ENCODE peak calls at places on chromosomes 1 and 21, in four cellular contexts. One of them, this sample, is unnamed.

GRCh38 chr1:35573198-35573775 is at the start of gene TFAP2E:
- DNase-seq in cardiac muscle cell: peak; percentile 54
- DNase-seq in suprapubic skin: peak; percentile 65
- DNase-seq in CD8-positive, alpha-beta T cell: no peak
- DNase-seq in this sample: no peak

GRCh38 chr1:159141584-159142518 is 29.6 kb upstream of the CADM3 start:
- DNase-seq in suprapubic skin: no peak
- DNase-seq in cardiac muscle cell: no peak
- DNase-seq in CD8-positive, alpha-beta T cell: no peak
- DNase-seq in this sample: no peak

GRCh38 chr1:231319080-231319479 is 18.6 kb downstream of the EXOC8 start:
- DNase-seq in cardiac muscle cell: no peak
- DNase-seq in CD8-positive, alpha-beta T cell: no peak
- DNase-seq in suprapubic skin: no peak
- DNase-seq in this sample: no peak

GRCh38 chr1:1092149-1092855 is 18.2 kb upstream of the RNF223 start:
- DNase-seq in suprapubic skin: no peak
- DNase-seq in CD8-positive, alpha-beta T cell: no peak
- DNase-seq in cardiac muscle cell: no peak
- DNase-seq in this sample: no peak

GRCh38 chr21:28253378-28253777 is 739.3 kb downstream of the LTN1 start:
- DNase-seq in suprapubic skin: no peak
- DNase-seq in CD8-positive, alpha-beta T cell: no peak
- DNase-seq in cardiac muscle cell: no peak
- DNase-seq in this sample: no peak

GRCh38 chr21:35223480-35224156 is 174.5 kb upstream of the RUNX1 start:
- DNase-seq in CD8-positive, alpha-beta T cell: no peak
- DNase-seq in suprapubic skin: no peak
- DNase-seq in cardiac muscle cell: no peak
- DNase-seq in this sample: no peak

GRCh38 chr1:168506204-168506819 is 37.5 kb downstream of the XCL2 start:
- DNase-seq in cardiac muscle cell: no peak
- DNase-seq in suprapubic skin: no peak
- DNase-seq in CD8-positive, alpha-beta T cell: no peak
- DNase-seq in this sample: no peak

GRCh38 chr1:25011966-25012625 is 82.0 kb upstream of the RUNX3 start:
- DNase-seq in cardiac muscle cell: no peak
- DNase-seq in CD8-positive, alpha-beta T cell: no peak
- DNase-seq in suprapubic skin: no peak
- DNase-seq in this sample: no peak

GRCh38 chr1:57467825-57468224 is 44.0 kb upstream of the DAB1 start:
- DNase-seq in suprapubic skin: no peak
- DNase-seq in cardiac muscle cell: no peak
- DNase-seq in CD8-positive, alpha-beta T cell: no peak
- DNase-seq in this sample: no peak

GRCh38 chr1:44566281-44567046 is 107.8 kb downstream of the TMEM53 start:
- DNase-seq in suprapubic skin: no peak
- DNase-seq in cardiac muscle cell: no peak
- DNase-seq in CD8-positive, alpha-beta T cell: no peak
- DNase-seq in this sample: no peak
- H3K27me3 ChIP-seq in suprapubic skin: peaks cover 24% of the 10 kb centered on the region
- H3K27me3 ChIP-seq in cardiac muscle cell: no peaks in the 10 kb centered on the region
- H3K27me3 ChIP-seq in CD8-positive, alpha-beta T cell: no peaks in the 10 kb centered on the region
- H3K27me3 ChIP-seq in this sample: no peaks in the 10 kb centered on the region

GRCh38 chr1:4974981-4975685 is 320.7 kb downstream of the AJAP1 start:
- DNase-seq in CD8-positive, alpha-beta T cell: no peak
- DNase-seq in suprapubic skin: no peak
- DNase-seq in cardiac muscle cell: no peak
- DNase-seq in this sample: no peak
- H3K9me3 ChIP-seq in CD8-positive, alpha-beta T cell: no peaks in the 10 kb centered on the region
- H3K9me3 ChIP-seq in suprapubic skin: no peaks in the 10 kb centered on the region
- H3K9me3 ChIP-seq in cardiac muscle cell: no peaks in the 10 kb centered on the region
- H3K9me3 ChIP-seq in this sample: no peaks in the 10 kb centered on the region

GRCh38 chr1:156391701-156392100 is 22.7 kb downstream of the RHBG start:
- DNase-seq in cardiac muscle cell: no peak
- DNase-seq in suprapubic skin: no peak
- DNase-seq in CD8-positive, alpha-beta T cell: no peak
- DNase-seq in this sample: no peak
- H3K27me3 ChIP-seq in cardiac muscle cell: peaks cover 47% of the 10 kb centered on the region
- H3K27me3 ChIP-seq in suprapubic skin: peaks cover 60% of the 10 kb centered on the region
- H3K27me3 ChIP-seq in CD8-positive, alpha-beta T cell: peaks cover 5% of the 10 kb centered on the region
- H3K27me3 ChIP-seq in this sample: peaks cover 20% of the 10 kb centered on the region

GRCh38 chr1:5554784-5555183 is 437.4 kb downstream of the NPHP4 start:
- DNase-seq in CD8-positive, alpha-beta T cell: no peak
- DNase-seq in cardiac muscle cell: no peak
- DNase-seq in suprapubic skin: no peak
- DNase-seq in this sample: no peak

GRCh38 chr1:5562769-5563168 is 429.5 kb downstream of the NPHP4 start:
- DNase-seq in cardiac muscle cell: no peak
- DNase-seq in suprapubic skin: no peak
- DNase-seq in CD8-positive, alpha-beta T cell: no peak
- DNase-seq in this sample: no peak

GRCh38 chr1:5555853-5556252 is 436.4 kb downstream of the NPHP4 start:
- DNase-seq in cardiac muscle cell: no peak
- DNase-seq in suprapubic skin: no peak
- DNase-seq in CD8-positive, alpha-beta T cell: no peak
- DNase-seq in this sample: no peak

GRCh38 chr1:5562331-5562730 is 429.9 kb downstream of the NPHP4 start:
- DNase-seq in cardiac muscle cell: no peak
- DNase-seq in suprapubic skin: no peak
- DNase-seq in CD8-positive, alpha-beta T cell: no peak
- DNase-seq in this sample: no peak

DNA sequence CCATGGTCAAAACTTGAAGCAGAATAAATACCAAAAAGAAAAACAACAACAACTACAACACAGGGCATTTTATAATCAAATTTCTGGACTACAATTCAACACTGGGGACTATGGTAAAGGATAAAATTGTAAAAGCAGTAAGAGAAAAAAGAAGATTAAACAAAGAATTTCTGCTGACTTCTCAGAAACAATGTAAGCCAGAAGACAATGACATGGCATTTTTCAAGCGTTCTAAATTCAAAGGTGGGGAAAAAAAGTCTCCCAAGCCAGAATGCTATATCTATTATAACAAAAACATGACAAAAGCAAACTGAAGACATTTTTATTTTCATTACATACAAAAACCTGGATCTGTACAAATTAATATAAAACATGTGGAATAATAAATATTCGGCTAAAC is 433.1 kb downstream of the NPHP4 start:
- DNase-seq in cardiac muscle cell: no peak
- DNase-seq in suprapubic skin: no peak
- DNase-seq in CD8-positive, alpha-beta T cell: no peak
- DNase-seq in this sample: no peak
- H3K9me3 ChIP-seq in cardiac muscle cell: no peaks in the 10 kb centered on the region
- H3K9me3 ChIP-seq in suprapubic skin: no peaks in the 10 kb centered on the region
- H3K9me3 ChIP-seq in CD8-positive, alpha-beta T cell: no peaks in the 10 kb centered on the region
- H3K9me3 ChIP-seq in this sample: no peaks in the 10 kb centered on the region

This sample was measured in CD4-positive, alpha-beta T cell.